ENCODE peak calls at places on chromosomes 5 and 9, in six cellular contexts. E is neural crest cell, N is BE2C, S is lung, V is WTC11, P is H1. B is an unnamed sample.

GRCh38 chr9:129703667-129704355 is 38.4 kb downstream of the PRRX2 start:
- DNase-seq in E (no peak), N (no peak), S (no peak), V (no peak), P (no peak), B (peak)

GRCh38 chr9:116842658-116843057 is 155.6 kb downstream of the TRIM32 start:
- DNase-seq in E (no peak), N (no peak), S (no peak), V (peak), P (peak), B (no peak)

GRCh38 chr5:76716456-76717157 is 681 bp downstream of the F2R start:
- DNase-seq in E (peak), N (peak), S (no peak), V (peak), P (no peak), B (no peak)

GRCh38 chr5:132214491-132214890 is 13.2 kb downstream of the P4HA2 start:
- DNase-seq in E (no peak), N (no peak), S (no peak), V (no peak), P (no peak), B (no peak)

GRCh38 chr5:170287532-170287931 is 10.0 kb downstream of the LCP2 start:
- DNase-seq in E (no peak), N (no peak), S (peak), V (no peak), P (no peak), B (no peak)

GRCh38 chr9:28610339-28610738 is 1037.1 kb upstream of the C9orf72 start:
- DNase-seq in E (no peak), N (no peak), S (no peak), V (no peak), P (no peak), B (no peak)

GRCh38 chr5:80184235-80185023 is 71.4 kb downstream of the SERINC5 start:
- DNase-seq in E (no peak), N (peak), S (peak), V (peak), P (peak), B (no peak)

GRCh38 chr5:146772881-146773440 is 105.6 kb downstream of the PPP2R2B start:
- DNase-seq in E (no peak), N (no peak), S (no peak), V (no peak), P (no peak), B (no peak)

GRCh38 chr5:90528704-90529233 is 615 bp downstream of the LYSMD3 start:
- DNase-seq in E (no peak), N (no peak), S (no peak), V (no peak), P (no peak), B (no peak)

GRCh38 chr5:142946547-142947426 is 176.6 kb downstream of the ARHGAP26 start:
- DNase-seq in E (no peak), N (no peak), S (no peak), V (no peak), P (no peak), B (no peak)

GRCh38 chr9:133810556-133811195 is 72.5 kb upstream of the SARDH start:
- DNase-seq in E (no peak), N (no peak), S (no peak), V (no peak), P (no peak), B (no peak)

GRCh38 chr5:13944564-13945195 is at the start of gene DNAH5:
- DNase-seq in E (no peak), N (no peak), S (no peak), V (no peak), P (no peak), B (no peak)

GRCh38 chr9:87237337-87237736 is 260.3 kb upstream of the DAPK1 start:
- DNase-seq in E (no peak), N (no peak), S (no peak), V (no peak), P (no peak), B (no peak)

GRCh38 chr5:144209421-144209820 is 38.7 kb downstream of the KCTD16 start:
- DNase-seq in E (no peak), N (no peak), S (no peak), V (no peak), P (no peak), B (no peak)

GRCh38 chr9:130715270-130716077 is 21.9 kb downstream of the EXOSC2 start:
- DNase-seq in E (no peak), N (no peak), S (no peak), V (no peak), P (no peak), B (no peak)

GRCh38 chr5:165624547-165624946 is 2119.1 kb downstream of the MAT2B start:
- DNase-seq in E (no peak), N (no peak), S (no peak), V (no peak), P (no peak), B (no peak)

DNA sequence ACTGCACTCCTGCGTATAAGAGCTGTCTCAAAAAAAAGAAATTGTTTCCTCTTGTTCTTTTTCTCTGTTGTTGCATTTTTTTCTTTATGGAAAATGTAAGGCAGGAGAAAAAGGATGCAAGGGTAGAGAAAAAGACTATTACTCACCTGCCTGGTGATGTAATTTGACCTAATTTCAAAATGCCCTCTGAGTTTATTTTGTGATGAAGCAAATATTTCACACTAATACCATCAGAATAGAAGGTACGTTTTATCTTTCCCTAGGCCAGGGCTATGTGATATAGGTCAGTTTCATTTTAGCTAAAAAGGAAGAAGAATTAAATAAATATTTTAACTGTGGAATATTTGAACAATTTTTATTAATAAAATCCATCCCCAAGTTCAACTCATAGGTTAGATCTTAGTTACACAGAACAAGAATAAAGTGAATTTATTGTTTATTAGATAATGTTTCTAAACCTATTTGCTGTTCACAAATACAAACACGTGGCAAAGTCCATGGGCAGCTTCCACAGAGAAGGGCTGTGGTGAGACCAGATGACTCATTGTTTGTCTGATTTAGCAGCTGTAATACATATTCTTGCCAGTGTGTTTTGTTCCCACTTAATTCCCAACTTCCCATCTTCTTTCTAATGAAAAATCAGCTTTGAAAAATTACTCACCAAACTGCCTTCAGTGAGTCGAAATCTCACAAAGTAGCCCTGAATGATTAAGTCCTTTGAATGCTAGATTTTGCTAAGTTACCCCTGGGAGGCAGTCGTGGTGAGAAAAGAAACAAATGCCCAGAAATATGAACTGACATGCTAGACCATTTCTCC is 52.8 kb upstream of the CCDC112 start:
- DNase-seq in E (no peak), N (no peak), S (no peak), V (no peak), P (no peak), B (peak)
- TF ChIP-seq CTCF in E (no peak), N (no peak), S (no peak), V (no peak), P (no peak), B (no peak)

GRCh38 chr5:9160747-9161146 is 385.1 kb downstream of the SEMA5A start:
- DNase-seq in E (no peak), N (no peak), S (no peak), V (no peak), P (no peak), B (no peak)

GRCh38 chr5:9151671-9152427 is 394.0 kb downstream of the SEMA5A start:
- DNase-seq in E (no peak), N (no peak), S (no peak), V (no peak), P (no peak), B (no peak)

GRCh38 chr5:9157020-9157419 is 388.9 kb downstream of the SEMA5A start:
- DNase-seq in E (no peak), N (no peak), S (no peak), V (no peak), P (no peak), B (no peak)

DNA sequence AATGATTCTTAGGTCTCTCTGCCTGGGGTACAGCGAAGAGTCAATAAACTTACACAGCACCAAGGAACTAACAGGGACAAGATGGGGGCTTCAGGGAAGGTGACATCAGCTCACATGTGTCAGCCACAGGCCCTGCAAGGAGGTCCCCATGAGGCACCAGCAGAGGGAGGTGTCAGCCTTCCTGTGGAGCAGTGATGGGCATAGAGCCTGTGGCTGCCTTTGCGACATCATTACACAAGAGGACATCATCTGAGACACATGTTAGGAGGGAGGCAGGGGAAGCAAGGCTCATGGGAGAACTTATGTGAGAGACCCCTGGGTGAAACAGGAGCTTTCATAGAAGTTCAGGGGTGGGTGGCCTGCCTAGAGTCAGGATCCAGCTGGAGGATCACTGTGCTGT is 389.6 kb downstream of the SEMA5A start:
- DNase-seq in E (no peak), N (no peak), S (no peak), V (peak), P (peak), B (no peak)
- TF ChIP-seq CTCF in E (peak), N (no peak), S (no peak), V (no peak), P (peak), B (peak)

DNA sequence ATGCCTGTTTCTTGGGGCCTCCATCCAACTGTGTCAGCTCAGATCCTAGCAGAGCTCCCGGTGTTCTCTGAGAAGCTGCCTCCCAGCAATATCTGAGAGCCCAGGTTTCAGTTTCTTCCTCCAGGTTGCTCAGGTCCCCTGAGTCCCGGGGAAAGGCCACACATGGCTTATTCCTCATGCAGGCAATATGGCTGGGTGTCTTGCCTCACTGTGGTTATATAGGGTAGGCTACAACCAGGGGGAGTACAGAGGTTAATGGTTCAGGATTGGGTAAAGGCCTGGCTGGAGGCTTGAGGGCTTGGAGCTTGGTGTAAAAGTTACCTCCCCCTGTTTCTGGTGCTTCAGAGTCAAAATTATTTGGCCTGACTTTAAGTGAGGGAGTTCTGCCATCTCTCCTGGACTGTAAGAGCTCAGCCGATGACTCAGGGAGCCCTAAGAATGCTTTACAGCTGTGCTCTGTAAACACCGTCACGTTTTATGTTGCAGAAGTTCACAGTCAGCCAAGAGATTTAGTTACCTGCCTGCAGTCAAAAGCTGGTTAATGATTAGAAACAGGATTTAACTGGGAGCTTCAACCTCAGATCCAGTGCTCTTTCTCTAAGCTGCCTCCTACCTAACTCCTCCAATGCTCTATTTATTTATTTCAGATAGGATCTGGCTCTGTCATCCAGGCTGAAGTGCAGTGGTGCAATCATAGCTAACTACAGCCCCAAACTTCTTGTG is 24.3 kb upstream of the UBAP2 start:
- DNase-seq in E (no peak), N (no peak), S (peak), V (no peak), P (no peak), B (peak)
- TF ChIP-seq CTCF in E (no peak), N (no peak), S (no peak), V (no peak), P (no peak), B (no peak)

DNA sequence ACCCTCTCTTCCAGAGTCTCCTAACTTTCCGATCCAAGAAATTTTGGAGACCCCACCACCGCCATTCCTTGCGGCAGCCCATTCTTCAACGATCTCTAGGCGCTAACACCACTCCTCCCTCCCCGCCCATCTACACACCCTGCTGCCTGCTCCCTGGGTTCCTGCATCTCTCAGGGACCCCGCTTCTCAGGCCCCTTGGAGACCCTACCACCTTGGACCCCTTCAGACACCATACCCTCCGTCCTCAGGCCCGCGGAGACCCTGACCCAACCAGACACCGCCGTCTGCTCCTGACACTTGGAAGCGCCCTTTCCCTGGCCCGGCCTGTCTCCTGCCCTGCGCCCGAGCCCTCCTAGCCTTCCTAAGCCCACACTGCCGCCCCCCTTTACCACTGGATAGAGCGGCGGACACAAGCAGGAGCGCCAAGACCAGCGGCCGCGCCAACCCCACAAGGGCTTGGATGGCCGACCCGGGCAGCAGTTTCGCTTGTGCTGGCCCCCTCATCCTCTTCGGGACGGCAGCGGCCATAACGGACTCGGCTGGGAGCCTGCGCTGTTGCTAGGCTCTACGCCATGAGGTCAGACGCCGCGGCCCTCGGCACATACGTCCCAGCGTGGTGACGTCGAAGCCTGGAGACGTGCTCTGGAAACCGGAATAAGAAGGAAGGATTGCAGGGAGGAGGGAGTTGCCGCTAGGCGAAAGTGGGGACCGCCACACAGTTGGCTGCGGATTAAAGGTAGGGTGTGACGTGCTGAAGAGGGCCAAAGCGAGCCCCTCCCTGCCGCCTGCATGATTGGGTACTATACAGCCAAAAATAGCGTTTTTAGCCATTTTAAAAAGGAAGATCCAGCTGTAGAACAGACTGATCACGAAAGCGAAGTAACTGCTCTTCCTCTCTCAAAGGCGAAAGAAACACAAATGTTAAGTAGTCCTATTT is at the start of gene C5orf15:
- DNase-seq in E (peak), N (peak), S (peak), V (peak), P (peak), B (peak)
- TF ChIP-seq CTCF in E (peak), N (peak), S (no peak), V (no peak), P (no peak), B (peak)

GRCh38 chr9:79477955-79478751 is 93.6 kb upstream of the TLE4 start:
- DNase-seq in E (peak), N (peak), S (no peak), V (peak), P (no peak), B (no peak)
- TF ChIP-seq CTCF in E (peak), N (peak), S (no peak), V (no peak), P (peak), B (peak)

GRCh38 chr9:33498387-33498786 is 24.7 kb upstream of the NOL6 start:
- DNase-seq in E (no peak), N (no peak), S (no peak), V (no peak), P (no peak), B (no peak)
- TF ChIP-seq CTCF in E (peak), N (peak), S (no peak), V (no peak), P (no peak), B (no peak)

GRCh38 chr5:39599721-39600431 is 175.1 kb upstream of the DAB2 start:
- DNase-seq in E (no peak), N (no peak), S (no peak), V (no peak), P (no peak), B (no peak)
- TF ChIP-seq CTCF in E (peak), N (peak), S (no peak), V (no peak), P (no peak), B (peak)

DNA sequence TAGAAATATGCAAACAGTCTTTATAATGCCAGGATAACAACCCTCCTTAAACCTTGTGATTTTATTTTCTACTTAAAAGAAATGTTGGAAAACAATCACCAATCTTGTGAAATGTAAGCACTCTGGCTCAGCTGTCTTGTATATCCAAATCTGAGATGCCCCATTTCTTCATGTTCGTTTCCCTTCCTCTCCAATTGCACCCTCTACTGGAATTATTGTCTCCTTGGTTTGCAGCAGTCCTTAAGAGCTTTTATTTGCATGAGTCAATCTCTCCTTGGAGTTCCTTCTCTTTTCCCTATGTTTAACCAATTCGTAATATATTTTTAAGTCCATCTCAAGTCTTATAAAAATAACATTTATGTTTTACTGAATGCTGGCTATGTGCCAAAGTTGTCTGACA is 362.0 kb upstream of the CDH10 start:
- DNase-seq in E (no peak), N (no peak), S (no peak), V (no peak), P (peak), B (peak)
- TF ChIP-seq CTCF in E (peak), N (peak), S (no peak), V (no peak), P (no peak), B (peak)

B was measured in AG04449.